ENCODE peak calls at places on chromosomes 16 and 17, in five cellular contexts. One of them, this sample, is unnamed.

GRCh38 chr17:77445030-77445907 is 304.5 kb downstream of the SEC14L1 start:
- DNase-seq in progenitor cell of endocrine pancreas: no peak
- DNase-seq in non-pigmented ciliary epithelial cell: no peak
- DNase-seq in NCI-H1092 treated with DMSO at 0.1 percent for 48 hours: no peak
- DNase-seq in lower lobe of right lung: no peak
- DNase-seq in this sample: peak

GRCh38 chr17:54967621-54968258 is 714 bp downstream of the COX11 start:
- DNase-seq in lower lobe of right lung: no peak
- DNase-seq in progenitor cell of endocrine pancreas: no peak
- DNase-seq in NCI-H1092 treated with DMSO at 0.1 percent for 48 hours: peak
- DNase-seq in non-pigmented ciliary epithelial cell: no peak
- DNase-seq in this sample: no peak

GRCh38 chr16:2924901-2925820 is 13.4 kb downstream of the FLYWCH1 start:
- DNase-seq in progenitor cell of endocrine pancreas: no peak
- DNase-seq in lower lobe of right lung: no peak
- DNase-seq in non-pigmented ciliary epithelial cell: no peak
- DNase-seq in NCI-H1092 treated with DMSO at 0.1 percent for 48 hours: no peak
- DNase-seq in this sample: no peak

GRCh38 chr16:56877783-56878182 is 12.8 kb downstream of the SLC12A3 start:
- DNase-seq in non-pigmented ciliary epithelial cell: no peak
- DNase-seq in NCI-H1092 treated with DMSO at 0.1 percent for 48 hours: no peak
- DNase-seq in lower lobe of right lung: no peak
- DNase-seq in progenitor cell of endocrine pancreas: no peak
- DNase-seq in this sample: no peak

GRCh38 chr17:37762669-37763068 is 17.8 kb upstream of the HNF1B start:
- DNase-seq in lower lobe of right lung: no peak
- DNase-seq in non-pigmented ciliary epithelial cell: no peak
- DNase-seq in NCI-H1092 treated with DMSO at 0.1 percent for 48 hours: no peak
- DNase-seq in progenitor cell of endocrine pancreas: no peak
- DNase-seq in this sample: no peak

GRCh38 chr17:68535903-68536302 is 23.7 kb downstream of the PRKAR1A start:
- DNase-seq in non-pigmented ciliary epithelial cell: no peak
- DNase-seq in NCI-H1092 treated with DMSO at 0.1 percent for 48 hours: no peak
- DNase-seq in lower lobe of right lung: no peak
- DNase-seq in progenitor cell of endocrine pancreas: no peak
- DNase-seq in this sample: no peak

GRCh38 chr17:13643196-13643595 is 41.5 kb upstream of the HS3ST3A1 start:
- DNase-seq in NCI-H1092 treated with DMSO at 0.1 percent for 48 hours: no peak
- DNase-seq in lower lobe of right lung: no peak
- DNase-seq in progenitor cell of endocrine pancreas: no peak
- DNase-seq in non-pigmented ciliary epithelial cell: no peak
- DNase-seq in this sample: no peak

GRCh38 chr16:88883117-88883895 is 16.8 kb upstream of the PABPN1L start:
- DNase-seq in lower lobe of right lung: no peak
- DNase-seq in non-pigmented ciliary epithelial cell: no peak
- DNase-seq in NCI-H1092 treated with DMSO at 0.1 percent for 48 hours: no peak
- DNase-seq in progenitor cell of endocrine pancreas: no peak
- DNase-seq in this sample: no peak

GRCh38 chr17:66348605-66349165 is 46.3 kb downstream of the PRKCA start:
- DNase-seq in lower lobe of right lung: no peak
- DNase-seq in non-pigmented ciliary epithelial cell: peak
- DNase-seq in progenitor cell of endocrine pancreas: no peak
- DNase-seq in NCI-H1092 treated with DMSO at 0.1 percent for 48 hours: peak
- DNase-seq in this sample: peak

GRCh38 chr17:58344791-58345157 is 7.2 kb downstream of the SUPT4H1 start:
- DNase-seq in progenitor cell of endocrine pancreas: no peak
- DNase-seq in non-pigmented ciliary epithelial cell: no peak
- DNase-seq in NCI-H1092 treated with DMSO at 0.1 percent for 48 hours: no peak
- DNase-seq in lower lobe of right lung: no peak
- DNase-seq in this sample: no peak

GRCh38 chr17:82929011-82929622 is 89.3 kb upstream of the ZNF750 start:
- DNase-seq in lower lobe of right lung: peak
- DNase-seq in non-pigmented ciliary epithelial cell: no peak
- DNase-seq in progenitor cell of endocrine pancreas: no peak
- DNase-seq in NCI-H1092 treated with DMSO at 0.1 percent for 48 hours: no peak
- DNase-seq in this sample: no peak

GRCh38 chr17:75078097-75079022 is 9.4 kb upstream of the SLC16A5 start:
- DNase-seq in non-pigmented ciliary epithelial cell: no peak
- DNase-seq in lower lobe of right lung: peak
- DNase-seq in progenitor cell of endocrine pancreas: no peak
- DNase-seq in NCI-H1092 treated with DMSO at 0.1 percent for 48 hours: no peak
- DNase-seq in this sample: no peak

GRCh38 chr17:47276868-47277267 is 23.2 kb downstream of the ITGB3 start:
- DNase-seq in NCI-H1092 treated with DMSO at 0.1 percent for 48 hours: peak
- DNase-seq in non-pigmented ciliary epithelial cell: no peak
- DNase-seq in lower lobe of right lung: no peak
- DNase-seq in progenitor cell of endocrine pancreas: no peak
- DNase-seq in this sample: peak

GRCh38 chr16:11797957-11798299 is 870 bp upstream of the ZC3H7A start:
- DNase-seq in NCI-H1092 treated with DMSO at 0.1 percent for 48 hours: peak
- DNase-seq in progenitor cell of endocrine pancreas: no peak
- DNase-seq in lower lobe of right lung: no peak
- DNase-seq in non-pigmented ciliary epithelial cell: no peak
- DNase-seq in this sample: no peak

GRCh38 chr17:68248886-68249872 is 1.3 kb downstream of the AMZ2 start:
- DNase-seq in lower lobe of right lung: no peak
- DNase-seq in non-pigmented ciliary epithelial cell: no peak
- DNase-seq in NCI-H1092 treated with DMSO at 0.1 percent for 48 hours: no peak
- DNase-seq in progenitor cell of endocrine pancreas: no peak
- DNase-seq in this sample: no peak

GRCh38 chr17:77496401-77496801 is 355.6 kb downstream of the SEC14L1 start:
- DNase-seq in lower lobe of right lung: no peak
- DNase-seq in non-pigmented ciliary epithelial cell: no peak
- DNase-seq in NCI-H1092 treated with DMSO at 0.1 percent for 48 hours: no peak
- DNase-seq in progenitor cell of endocrine pancreas: no peak
- DNase-seq in this sample: no peak